ENCODE peak calls at places on chromosomes 16 and 17, in four cellular contexts. C is lung, N is posterior cingulate gyrus, V is heart left ventricle. T is an unnamed sample.
A peak's percentile ranks its signal among the peaks of the same experiment; 100 is the strongest.

GRCh38 chr16:85808926-85809325 is 9.4 kb downstream of the COX4I1 start:
- DNase-seq in C (no peak), N (no peak), V (no peak), T (no peak)

GRCh38 chr17:8292639-8293395 is 2.4 kb downstream of the SLC25A35 start:
- DNase-seq in C (no peak), N (no peak), V (no peak), T (no peak)

GRCh38 chr16:30753596-30753995 is 5.4 kb downstream of the PHKG2 start:
- DNase-seq in C (no peak), N (no peak), V (no peak), T (no peak)

GRCh38 chr17:34758747-34759146 is 179.4 kb downstream of the TMEM132E start:
- DNase-seq in C (no peak), N (no peak), V (no peak), T (no peak)

GRCh38 chr17:73142763-73143395 is 21.9 kb upstream of the SSTR2 start:
- DNase-seq in C (no peak), N (no peak), V (no peak), T (peak; percentile 84)

GRCh38 chr17:38415250-38416194 is 12.7 kb upstream of the ARHGAP23 start:
- DNase-seq in C (peak; percentile 69), N (no peak), V (no peak), T (peak; percentile 86)

GRCh38 chr17:17108681-17109049 is 66.4 kb downstream of the MPRIP start:
- DNase-seq in C (peak; percentile 58), N (peak; percentile 73), V (no peak), T (no peak)

GRCh38 chr17:72788950-72789585 is 303.4 kb downstream of the SLC39A11 start:
- DNase-seq in C (no peak), N (no peak), V (no peak), T (no peak)

GRCh38 chr17:2174048-2174447 is 119.1 kb downstream of the HIC1 start:
- DNase-seq in C (no peak), N (no peak), V (no peak), T (no peak)

GRCh38 chr16:67959520-67959919 is 8.9 kb downstream of the SLC12A4 start:
- DNase-seq in C (peak; percentile 59), N (no peak), V (peak; percentile 93), T (no peak)

GRCh38 chr17:80961516-80961915 is 30.1 kb upstream of the CHMP6 start:
- DNase-seq in C (no peak), N (no peak), V (no peak), T (no peak)

GRCh38 chr17:42700890-42701289 is 18.6 kb downstream of the CNTNAP1 start:
- DNase-seq in C (no peak), N (no peak), V (no peak), T (no peak)